ENCODE peak calls at places on chromosomes 5 and 9, in eight cellular contexts. Q is vagina, A is heart left ventricle, X is IMR-90, R is HCT116, U is tibial nerve, O is Peyer's patch, M is gastrocnemius medialis. V is an unnamed sample.

GRCh38 chr5:125093776-125094175 is 347.3 kb upstream of the ZNF608 start:
- DNase-seq in Q (no peak), A (no peak), X (peak; percentile 92), R (peak; percentile 47), U (no peak), O (no peak), M (no peak), V (no peak)

GRCh38 chr5:156147948-156148285 is 179.0 kb upstream of the SGCD start:
- DNase-seq in Q (no peak), A (no peak), X (peak; percentile 51), R (no peak), U (no peak), O (no peak), M (no peak), V (no peak)

GRCh38 chr5:171632618-171633017 is 153.0 kb upstream of the SMIM23 start:
- DNase-seq in Q (no peak), A (no peak), X (no peak), R (no peak), U (no peak), O (no peak), M (no peak), V (no peak)

GRCh38 chr9:81522721-81523551 is 166.4 kb downstream of the TLE1 start:
- DNase-seq in Q (no peak), A (no peak), X (peak; percentile 66), R (peak; percentile 48), U (no peak), O (no peak), M (no peak), V (no peak)

GRCh38 chr9:38690574-38690973 is 29.4 kb downstream of the FAM240B start:
- DNase-seq in Q (no peak), A (no peak), X (no peak), R (no peak), U (no peak), O (no peak), M (no peak), V (no peak)

GRCh38 chr9:36870960-36871359 is 163.1 kb downstream of the PAX5 start:
- DNase-seq in Q (no peak), A (no peak), X (no peak), R (no peak), U (no peak), O (no peak), M (no peak), V (no peak)

GRCh38 chr9:85876628-85877027 is 64.3 kb upstream of the NAA35 start:
- DNase-seq in Q (no peak), A (no peak), X (no peak), R (no peak), U (no peak), O (no peak), M (no peak), V (no peak)

GRCh38 chr5:135016926-135017325 is 17.1 kb downstream of the PITX1 start:
- DNase-seq in Q (no peak), A (no peak), X (no peak), R (no peak), U (no peak), O (no peak), M (no peak), V (no peak)

GRCh38 chr5:129664336-129664937 is 83.5 kb upstream of the MINAR2 start:
- DNase-seq in Q (no peak), A (peak; percentile 28), X (peak; percentile 35), R (peak; percentile 39), U (peak; percentile 41), O (peak; percentile 16), M (no peak), V (no peak)

GRCh38 chr5:169911448-169912212 is 68.7 kb downstream of the INSYN2B start:
- DNase-seq in Q (no peak), A (no peak), X (no peak), R (no peak), U (no peak), O (no peak), M (no peak), V (no peak)

GRCh38 chr9:125961037-125961436 is 213.9 kb downstream of the PBX3 start:
- DNase-seq in Q (no peak), A (no peak), X (no peak), R (no peak), U (no peak), O (no peak), M (no peak), V (no peak)

GRCh38 chr9:131273791-131274673 is 2.3 kb downstream of the FAM78A start:
- DNase-seq in Q (no peak), A (peak; percentile 33), X (no peak), R (no peak), U (no peak), O (peak; percentile 45), M (peak; percentile 60), V (no peak)
- H3K4me1 ChIP-seq in Q (no peaks in the 10 kb centered on the region), A (peaks cover 49% of the 10 kb centered on the region), X (no peaks in the 10 kb centered on the region), R (peaks cover 8% of the 10 kb centered on the region), U (peaks cover 47% of the 10 kb centered on the region), O (peaks cover 24% of the 10 kb centered on the region), M (peaks cover 70% of the 10 kb centered on the region), V (no peaks in the 10 kb centered on the region)

DNA sequence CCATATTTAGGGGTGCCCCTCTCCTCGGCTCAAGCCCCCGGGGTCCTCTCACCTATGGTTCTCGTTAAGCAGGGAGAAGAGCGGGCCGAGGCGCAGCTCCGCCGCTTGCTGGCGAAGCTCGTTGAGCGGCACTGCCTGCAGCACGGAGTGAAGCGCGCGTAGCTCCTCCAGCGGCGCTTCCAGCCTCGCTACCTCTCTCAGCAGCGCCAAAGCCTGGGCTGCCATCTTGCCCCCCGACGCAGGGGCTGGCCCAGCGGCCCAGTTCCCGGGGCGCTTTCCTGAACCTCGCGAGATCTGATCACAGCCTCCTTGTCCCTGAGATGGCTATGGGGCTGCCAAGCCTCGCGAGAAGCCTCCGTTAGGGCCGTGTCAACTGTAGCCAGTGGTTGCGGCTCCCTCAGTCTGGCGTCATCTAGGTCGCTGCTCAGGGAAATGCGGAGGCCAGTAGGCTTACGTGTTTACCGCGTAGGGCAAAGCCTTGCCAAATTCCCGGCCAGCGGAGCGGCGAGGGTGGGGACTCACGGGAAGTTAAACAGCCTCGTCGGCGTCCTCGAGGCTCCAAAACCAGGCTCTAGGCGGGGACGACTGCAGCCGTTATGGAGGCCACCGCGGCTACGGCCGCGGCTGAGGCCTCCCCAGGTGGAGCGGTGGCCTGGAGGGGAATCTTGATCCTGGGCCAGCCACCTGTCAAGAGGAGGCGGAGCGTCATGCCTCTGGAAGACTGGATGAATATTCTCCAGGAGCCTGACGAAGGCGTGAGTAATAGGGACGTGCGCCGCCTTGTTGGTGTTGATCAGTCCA is at the start of gene PSMD5:
- DNase-seq in Q (peak; percentile 99), A (peak; percentile 99), X (peak; percentile 100), R (peak; percentile 99), U (peak; percentile 96), O (peak; percentile 95), M (peak; percentile 99), V (peak; percentile 97)
- TF ChIP-seq POLR2A in Q (peak; percentile 36), A (peak; percentile 84), X (peak; percentile 92), R (peak; percentile 96), U (peak; percentile 72), O (peak; percentile 82), M (peak; percentile 80), V (no peak)

GRCh38 chr9:87713278-87713989 is 12.5 kb upstream of the CTSL start:
- DNase-seq in Q (peak; percentile 99), A (peak; percentile 91), X (peak; percentile 99), R (peak; percentile 76), U (peak; percentile 75), O (no peak), M (peak; percentile 89), V (peak; percentile 52)
- H3K9me3 ChIP-seq in Q (no peaks in the 10 kb centered on the region), A (no peaks in the 10 kb centered on the region), X (no peaks in the 10 kb centered on the region), R (no peaks in the 10 kb centered on the region), U (no peaks in the 10 kb centered on the region), O (no peaks in the 10 kb centered on the region), M (no peaks in the 10 kb centered on the region), V (no peaks in the 10 kb centered on the region)

DNA sequence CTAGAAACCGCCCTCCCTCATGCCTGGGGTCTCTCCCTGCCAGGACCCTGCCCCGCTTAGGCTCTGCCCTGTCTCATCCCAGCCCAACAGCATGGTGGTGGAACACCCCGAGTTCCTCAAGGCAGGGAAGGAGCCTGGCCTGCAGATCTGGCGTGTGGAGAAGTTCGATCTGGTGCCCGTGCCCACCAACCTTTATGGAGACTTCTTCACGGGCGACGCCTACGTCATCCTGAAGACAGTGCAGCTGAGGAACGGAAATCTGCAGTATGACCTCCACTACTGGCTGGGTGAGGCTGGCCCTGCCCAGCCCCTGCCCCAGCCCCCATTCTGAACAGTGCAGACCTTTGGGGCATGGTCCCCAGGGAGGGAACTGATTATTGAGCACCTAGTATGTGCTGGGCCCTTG is 33.9 kb downstream of the GSN start:
- DNase-seq in Q (no peak), A (no peak), X (no peak), R (no peak), U (peak; percentile 11), O (no peak), M (no peak), V (no peak)
- H3K4me1 ChIP-seq in Q (peaks cover 87% of the 10 kb centered on the region), A (peaks cover 63% of the 10 kb centered on the region), X (peaks cover 11% of the 10 kb centered on the region), R (peaks cover 34% of the 10 kb centered on the region), U (peaks cover 92% of the 10 kb centered on the region), O (peaks cover 74% of the 10 kb centered on the region), M (peaks cover 35% of the 10 kb centered on the region), V (peaks cover 14% of the 10 kb centered on the region)

DNA sequence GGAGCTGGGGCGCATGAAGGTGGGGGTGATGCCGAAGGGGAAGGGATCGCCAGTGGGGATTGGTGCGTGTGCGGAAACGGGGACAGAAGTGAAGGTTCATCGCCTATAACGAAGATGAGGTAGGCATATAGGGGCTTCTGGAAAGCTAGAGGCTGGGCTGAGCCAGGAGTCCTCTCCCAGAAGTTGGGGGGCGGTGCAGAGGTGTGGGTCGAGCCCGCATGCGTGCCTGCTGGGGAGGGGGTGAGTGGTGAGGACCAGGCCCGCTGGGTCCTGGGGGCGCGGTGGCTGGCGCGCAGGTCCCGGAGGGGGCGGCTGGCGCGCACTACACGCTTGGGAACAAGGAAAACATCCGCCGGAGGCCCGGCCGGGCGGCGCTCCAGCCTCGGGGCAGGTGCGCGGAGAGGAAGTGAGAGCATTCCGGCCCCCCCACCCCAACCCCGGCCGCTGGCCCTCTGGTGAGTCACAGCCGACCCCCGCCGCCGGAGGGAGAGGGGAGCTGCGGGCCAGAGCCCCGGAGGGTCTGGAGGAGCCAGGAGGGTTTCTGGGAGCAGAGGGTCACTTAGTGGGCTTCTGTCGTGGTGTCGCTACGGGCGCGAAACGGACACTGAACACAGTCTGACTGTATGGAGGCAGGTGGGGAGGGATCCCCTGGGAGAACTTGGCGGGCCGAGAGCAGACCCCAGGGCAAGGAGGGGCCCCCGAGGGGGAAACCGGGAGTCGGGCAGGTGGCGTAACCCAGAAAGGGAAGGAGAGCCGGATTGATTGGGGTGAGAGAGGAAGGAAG is 2.9 kb upstream of the MSMP start:
- DNase-seq in Q (no peak), A (peak; percentile 81), X (no peak), R (peak; percentile 38), U (no peak), O (peak; percentile 78), M (peak; percentile 49), V (peak; percentile 66)
- TF ChIP-seq POLR2A in Q (no peak), A (no peak), X (no peak), R (peak; percentile 44), U (no peak), O (peak; percentile 15), M (peak; percentile 49), V (no peak)

GRCh38 chr5:119512277-119512676 is 60.0 kb downstream of the HSD17B4 start:
- DNase-seq in Q (no peak), A (no peak), X (no peak), R (no peak), U (no peak), O (no peak), M (no peak), V (no peak)
- H3K9me3 ChIP-seq in Q (no peaks in the 10 kb centered on the region), A (peaks cover 4% of the 10 kb centered on the region), X (no peaks in the 10 kb centered on the region), R (no peaks in the 10 kb centered on the region), U (no peaks in the 10 kb centered on the region), O (no peaks in the 10 kb centered on the region), M (no peaks in the 10 kb centered on the region), V (no peaks in the 10 kb centered on the region)

V was measured in breast epithelium.